ENCODE peak calls at places on chromosomes 7 and 10, in five cellular contexts. M is CD8-positive, alpha-beta memory T cell; J is HAP-1; B is testis; Q is heart left ventricle. T is an unnamed sample. For H3K27me3 and H3K36me3, the result is how much of the 10 kb centered on the place peaks cover.

GRCh38 chr7:159091041-159091440 is 53.6 kb downstream of the VIPR2 start:
- DNase-seq in Q (no peak), B (peak), J (no peak), M (no peak), T (peak)

GRCh38 chr7:36742911-36743775 is 18.8 kb upstream of the AOAH start:
- DNase-seq in B (peak), M (no peak), J (peak), Q (no peak), T (no peak)

GRCh38 chr7:130821864-130822263 is 87.9 kb upstream of the KLF14 start:
- DNase-seq in Q (no peak), M (no peak), J (no peak), B (no peak), T (no peak)

GRCh38 chr7:32104766-32105165 is 34.6 kb upstream of the PDE1C start:
- DNase-seq in B (no peak), J (no peak), M (no peak), Q (no peak), T (no peak)

GRCh38 chr7:135539629-135540028 is 18.1 kb upstream of the NUP205 start:
- DNase-seq in M (no peak), B (no peak), J (no peak), Q (no peak), T (no peak)

GRCh38 chr7:105776068-105776790 is 100.2 kb downstream of the ATXN7L1 start:
- DNase-seq in Q (no peak), B (peak), M (no peak), J (peak), T (peak)

GRCh38 chr10:61896854-61897661 is 4.4 kb upstream of the ARID5B start:
- DNase-seq in M (peak), Q (peak), J (peak), B (peak), T (peak)

GRCh38 chr7:99665312-99665759 is 14.5 kb downstream of the CYP3A5 start:
- DNase-seq in J (no peak), Q (no peak), M (no peak), B (no peak), T (no peak)

GRCh38 chr10:73627300-73627699 is 14.0 kb downstream of the MYOZ1 start:
- DNase-seq in B (no peak), J (no peak), M (no peak), Q (no peak), T (no peak)

GRCh38 chr10:113880236-113880635 is 25.8 kb downstream of the NHLRC2 start:
- DNase-seq in J (no peak), M (no peak), Q (no peak), B (no peak), T (no peak)

GRCh38 chr7:1169409-1170368 is 9.7 kb upstream of the ZFAND2A start:
- DNase-seq in Q (peak), B (peak), M (peak), J (peak), T (peak)

GRCh38 chr7:99563650-99564049 is 5.2 kb downstream of the ZNF655 start:
- DNase-seq in J (no peak), Q (no peak), M (no peak), B (no peak), T (no peak)

GRCh38 chr7:25186436-25186835 is 41.9 kb downstream of the NPVF start:
- DNase-seq in Q (no peak), J (no peak), B (no peak), M (no peak), T (no peak)

GRCh38 chr7:127946847-127947246 is 84.4 kb downstream of the LRRC4 start:
- DNase-seq in Q (no peak), M (no peak), J (no peak), B (no peak), T (no peak)

GRCh38 chr10:128716181-128716580 is 590.0 kb upstream of the MKI67 start:
- DNase-seq in Q (no peak), J (no peak), B (no peak), M (no peak), T (no peak)

GRCh38 chr7:100803398-100804161 is 23.7 kb downstream of the EPHB4 start:
- DNase-seq in M (no peak), J (no peak), Q (peak), B (peak), T (peak)

GRCh38 chr7:131619336-131620305 is 63.2 kb upstream of the PODXL start:
- DNase-seq in M (no peak), B (no peak), Q (no peak), J (no peak), T (no peak)

GRCh38 chr7:137025469-137026175 is 157.2 kb downstream of the CHRM2 start:
- DNase-seq in B (no peak), Q (no peak), M (no peak), J (no peak), T (no peak)

GRCh38 chr7:128266891-128267839 is 26.1 kb downstream of the LEP start:
- DNase-seq in M (no peak), B (peak), Q (no peak), J (peak), T (peak)

GRCh38 chr10:110419265-110419664 is 78.4 kb upstream of the DUSP5 start:
- DNase-seq in B (no peak), J (no peak), M (no peak), Q (no peak), T (no peak)

GRCh38 chr10:52778511-52779392 is 6.2 kb upstream of the MBL2 start:
- DNase-seq in B (peak), J (peak), Q (no peak), M (no peak), T (peak)

GRCh38 chr7:148790850-148791249 is 92.1 kb downstream of the CUL1 start:
- DNase-seq in J (no peak), Q (no peak), M (no peak), B (no peak), T (no peak)

GRCh38 chr10:132455441-132455971 is 58.5 kb downstream of the PWWP2B start:
- DNase-seq in Q (no peak), J (no peak), M (no peak), B (no peak), T (no peak)

GRCh38 chr7:50276446-50276845 is 28.1 kb upstream of the IKZF1 start:
- DNase-seq in Q (no peak), B (no peak), J (no peak), M (no peak), T (no peak)
- H3K4me3 ChIP-seq in Q (no peak), B (no peak), J (no peak), M (no peak), T (no peak)

DNA sequence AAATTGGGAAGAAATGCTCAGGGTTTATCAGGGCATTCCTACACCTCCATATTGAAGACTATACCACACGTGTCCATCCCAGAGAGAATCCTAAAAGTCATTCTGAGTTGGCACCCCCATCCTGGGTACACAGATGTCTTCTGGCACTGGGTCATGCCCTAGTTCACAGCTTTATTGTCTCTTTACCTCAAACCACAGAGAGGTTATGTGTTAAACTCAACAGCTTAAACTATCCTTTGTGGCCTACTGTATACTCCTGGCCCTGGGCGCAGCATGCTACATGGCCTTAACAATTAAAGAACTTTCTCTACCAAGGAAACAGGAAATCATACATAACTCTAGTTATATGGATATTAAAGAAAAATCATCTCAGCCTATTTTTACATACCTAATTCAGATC is 115.6 kb upstream of the SEM1 start:
- DNase-seq in J (no peak), B (no peak), Q (no peak), M (no peak), T (no peak)
- H3K27me3 ChIP-seq in J (under half), B (under half), Q (under half), M (under half), T (under half)

DNA sequence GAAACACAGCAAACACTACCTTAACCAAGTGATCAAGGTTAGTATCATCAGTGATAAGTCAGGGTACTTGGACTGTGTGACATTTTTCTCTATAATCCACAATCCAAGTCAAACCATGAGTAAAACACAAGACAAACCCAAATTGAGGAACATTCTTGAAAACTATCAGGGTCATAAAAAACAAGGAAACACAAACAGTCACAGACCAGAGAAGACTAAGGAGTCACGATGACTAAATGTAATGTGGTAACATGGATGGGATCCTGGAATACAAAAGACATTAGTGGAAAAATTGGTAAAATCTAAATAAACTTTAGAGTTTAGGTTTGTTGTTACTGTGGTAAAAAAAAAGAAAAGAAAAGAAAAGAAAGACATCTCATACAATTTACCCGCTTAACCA is 103.8 kb downstream of the ARMH3 start:
- DNase-seq in Q (no peak), M (no peak), J (no peak), B (no peak), T (no peak)
- H3K36me3 ChIP-seq in Q (under half), M (under half), J (under half), B (under half), T (under half)

DNA sequence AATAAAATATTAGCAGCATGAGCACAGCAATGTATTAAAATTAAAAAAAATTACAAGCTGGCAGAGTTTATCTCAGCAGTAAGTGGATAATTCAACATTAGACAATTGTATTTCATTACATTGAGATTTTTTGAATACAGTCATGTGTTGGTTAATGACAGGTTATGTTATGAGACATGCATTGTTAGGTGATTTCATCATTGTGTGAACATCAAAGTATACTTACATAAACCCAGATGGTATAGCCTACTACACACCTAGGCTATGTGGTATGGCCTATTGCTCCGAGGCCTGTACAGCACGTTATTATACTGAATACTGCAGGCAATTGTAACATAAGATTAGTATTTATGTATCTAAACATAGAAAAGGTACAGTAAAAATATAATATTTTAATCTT is 29.7 kb downstream of the CCDC6 start:
- DNase-seq in Q (no peak), J (no peak), M (no peak), B (no peak), T (no peak)
- H3K4me3 ChIP-seq in Q (no peak), J (no peak), M (no peak), B (no peak), T (no peak)

GRCh38 chr10:11330383-11331020 is 280.9 kb downstream of the USP6NL start:
- DNase-seq in J (no peak), M (no peak), Q (no peak), B (no peak), T (no peak)

GRCh38 chr10:11328264-11329054 is 283.0 kb downstream of the USP6NL start:
- DNase-seq in M (no peak), Q (no peak), J (no peak), B (no peak), T (peak)

GRCh38 chr10:11326919-11327318 is 284.5 kb downstream of the USP6NL start:
- DNase-seq in B (no peak), Q (no peak), J (no peak), M (no peak), T (no peak)

GRCh38 chr10:11331178-11331577 is 280.3 kb downstream of the USP6NL start:
- DNase-seq in B (no peak), Q (no peak), J (no peak), M (no peak), T (no peak)

GRCh38 chr10:11329055-11329673 is 282.3 kb downstream of the USP6NL start:
- DNase-seq in Q (no peak), J (no peak), M (no peak), B (no peak), T (peak)
- H3K27me3 ChIP-seq in Q (under half), J (under half), M (under half), B (under half), T (under half)

DNA sequence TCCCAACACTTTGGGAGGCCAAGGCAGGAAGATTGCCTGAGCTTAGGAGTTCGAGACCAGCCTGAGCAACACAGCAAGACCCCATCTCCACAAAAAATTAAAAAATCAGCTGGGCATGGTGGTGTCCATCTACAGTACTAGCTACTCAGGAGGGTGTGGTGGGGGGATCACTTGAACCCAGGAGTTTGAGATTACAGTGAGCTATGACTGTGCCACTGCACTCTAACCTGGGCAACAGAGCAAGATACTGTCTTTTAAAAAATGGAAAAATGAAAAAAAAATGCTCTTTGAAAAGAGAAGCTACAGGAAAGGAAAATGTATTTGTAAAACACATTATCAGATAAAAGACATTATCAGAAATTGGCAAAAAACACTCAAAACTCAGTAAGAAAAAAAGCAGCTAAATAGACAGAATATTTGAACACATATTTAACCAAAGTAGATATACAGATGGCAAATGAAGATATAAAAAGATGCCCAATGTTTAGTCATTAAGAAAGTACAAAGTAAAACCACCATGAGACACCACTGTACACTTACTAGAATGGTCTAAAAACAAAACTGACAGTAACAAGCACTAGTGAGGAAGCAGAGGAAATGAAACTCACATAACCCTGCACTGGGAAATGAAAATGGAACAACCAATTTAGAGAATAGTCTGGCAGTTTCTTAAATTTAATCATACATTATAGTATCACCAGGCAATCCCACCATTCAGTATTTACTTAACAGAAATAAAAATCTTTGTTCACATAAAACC is 40.5 kb downstream of the NRBF2 start:
- DNase-seq in B (no peak), M (no peak), J (no peak), Q (no peak), T (no peak)
- H3K36me3 ChIP-seq in B (under half), M (under half), J (under half), Q (under half), T (half or more)

DNA sequence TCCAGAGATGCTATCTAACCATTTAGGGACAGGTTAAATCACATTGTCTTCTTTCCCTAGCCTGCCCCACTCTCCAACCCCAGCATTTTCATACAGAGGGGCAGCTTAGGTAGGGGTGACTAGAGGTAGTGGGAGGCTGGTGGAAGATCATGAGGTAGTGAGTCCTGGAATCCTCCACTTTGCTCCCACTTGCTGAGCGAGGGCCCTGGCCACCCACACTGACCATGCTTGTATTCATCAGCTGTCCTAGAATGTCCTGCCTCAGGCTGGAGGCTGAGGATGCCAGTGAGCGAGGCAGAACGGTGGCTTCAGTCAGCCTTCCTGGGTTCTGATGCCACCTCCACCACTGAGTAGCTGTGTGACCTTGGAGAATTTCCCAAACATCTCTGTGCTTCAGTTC is 34.7 kb upstream of the PFKFB3 start:
- DNase-seq in M (no peak), B (no peak), J (no peak), Q (no peak), T (no peak)
- H3K4me3 ChIP-seq in M (no peak), B (no peak), J (no peak), Q (no peak), T (no peak)

DNA sequence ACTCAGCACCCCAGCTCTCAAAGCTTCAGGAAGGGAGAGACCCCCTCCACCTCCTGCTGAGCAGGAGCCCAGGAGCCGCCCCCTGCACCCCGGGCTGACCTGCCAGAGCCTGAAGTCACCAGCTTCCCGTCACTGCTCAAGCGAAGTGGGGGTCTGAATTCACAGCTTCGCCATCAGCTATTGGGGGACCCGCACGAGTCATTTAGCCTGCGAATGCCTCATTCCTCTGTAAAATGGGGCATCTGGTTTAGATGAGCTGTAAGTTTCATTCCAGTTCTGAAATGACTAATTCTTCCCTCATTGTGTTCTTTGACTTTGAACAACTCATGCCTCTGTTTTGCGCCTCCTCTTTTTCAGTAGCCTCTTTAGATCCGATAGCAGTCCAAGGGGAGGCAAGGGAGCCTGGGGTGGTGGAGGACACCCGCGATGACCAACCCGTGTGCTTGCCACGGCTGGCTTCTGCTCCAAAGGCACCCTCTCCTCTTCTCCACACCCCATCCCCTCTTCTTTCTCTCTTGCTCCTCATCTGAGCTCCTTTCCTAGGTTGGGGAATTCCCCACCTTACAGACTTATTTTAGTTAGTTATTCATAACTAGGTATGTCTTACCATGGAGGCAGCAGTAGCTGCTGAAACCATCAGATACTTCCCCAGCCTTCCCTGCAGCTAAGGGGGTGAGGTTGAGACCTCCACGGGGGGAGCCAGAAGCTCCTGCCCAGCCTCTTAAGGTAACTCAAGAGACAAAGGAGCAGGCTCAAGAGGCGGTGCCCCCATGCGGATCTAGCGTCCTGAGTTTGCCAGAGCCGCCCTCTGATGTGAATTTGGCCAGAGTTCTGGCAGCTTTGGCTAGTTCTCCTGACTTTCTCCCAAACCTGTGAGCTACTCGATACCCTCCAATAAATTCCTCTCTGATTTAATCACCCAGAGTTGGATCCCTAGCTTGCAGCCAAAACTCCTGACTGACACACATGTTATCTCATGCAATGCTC is 47.7 kb downstream of the RBM17 start:
- DNase-seq in J (no peak), Q (no peak), M (no peak), B (no peak), T (peak)
- H3K27me3 ChIP-seq in J (under half), Q (under half), M (under half), B (under half), T (under half)

DNA sequence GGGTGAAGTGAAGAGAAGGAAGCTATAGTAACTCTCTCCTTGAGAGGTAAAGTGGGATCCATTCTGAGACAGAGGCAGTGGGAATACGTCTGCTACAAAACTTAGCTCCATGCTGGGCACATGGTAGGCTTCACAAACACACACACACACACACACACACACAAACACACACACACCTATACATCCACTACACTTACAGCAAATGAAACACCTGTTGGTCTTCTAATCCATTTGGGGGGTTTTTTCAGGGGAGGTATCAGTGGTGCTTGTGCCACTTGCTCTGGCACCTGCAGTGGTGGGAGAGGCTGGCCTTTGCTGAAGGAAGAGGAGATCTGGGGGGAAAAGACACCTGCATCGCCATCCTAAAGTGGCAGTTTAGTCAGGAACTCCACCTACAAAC is 14.5 kb downstream of the SEC31B start:
- DNase-seq in Q (no peak), M (no peak), B (no peak), J (no peak), T (no peak)
- H3K36me3 ChIP-seq in Q (under half), M (under half), B (under half), J (under half), T (under half)

GRCh38 chr10:102283890-102284289 is 38.6 kb downstream of the GBF1 start:
- DNase-seq in M (no peak), J (no peak), Q (no peak), B (no peak), T (no peak)
- H3K4me3 ChIP-seq in M (no peak), J (no peak), Q (no peak), B (no peak), T (no peak)